ENCODE peak calls at places on chromosomes 1 and 21, in nine cellular contexts. B, X, G, H, J, L, I, F and U are unnamed samples.

GRCh38 chr1:244214009-244214967 is 163.2 kb downstream of the ZBTB18 start:
- DNase-seq in B (no peak), X (no peak), G (peak), H (peak), J (no peak), L (peak), I (no peak), F (peak), U (peak)

GRCh38 chr1:192805832-192806323 is 3.0 kb upstream of the RGS2 start:
- DNase-seq in B (no peak), X (no peak), G (peak), H (no peak), J (no peak), L (peak), I (peak), F (peak), U (no peak)

GRCh38 chr1:203199002-203199401 is 12.5 kb upstream of the CHI3L1 start:
- DNase-seq in B (no peak), X (peak), G (no peak), H (no peak), J (no peak), L (no peak), I (no peak), F (no peak), U (no peak)

GRCh38 chr1:16017461-16018303 is at the start of gene HSPB7:
- DNase-seq in B (peak), X (peak), G (peak), H (peak), J (peak), L (no peak), I (peak), F (peak), U (peak)

GRCh38 chr1:88801575-88802208 is 89.7 kb downstream of the GTF2B start:
- DNase-seq in B (no peak), X (no peak), G (peak), H (no peak), J (no peak), L (peak), I (no peak), F (no peak), U (no peak)

GRCh38 chr1:154902920-154903566 is 33.0 kb upstream of the KCNN3 start:
- DNase-seq in B (no peak), X (no peak), G (no peak), H (no peak), J (no peak), L (no peak), I (no peak), F (no peak), U (no peak)

GRCh38 chr1:233349137-233349536 is 21.6 kb downstream of the MAP3K21 start:
- DNase-seq in B (no peak), X (no peak), G (no peak), H (no peak), J (no peak), L (no peak), I (no peak), F (no peak), U (no peak)

GRCh38 chr1:20199410-20199809 is 13.1 kb upstream of the PLA2G2C start:
- DNase-seq in B (no peak), X (no peak), G (no peak), H (no peak), J (no peak), L (no peak), I (no peak), F (no peak), U (no peak)

GRCh38 chr1:162885265-162885664 is 24.3 kb upstream of the CCDC190 start:
- DNase-seq in B (no peak), X (no peak), G (no peak), H (no peak), J (no peak), L (no peak), I (no peak), F (no peak), U (no peak)

GRCh38 chr1:20109223-20109856 is 10.0 kb downstream of the PLA2G2D start:
- DNase-seq in B (peak), X (no peak), G (no peak), H (no peak), J (no peak), L (no peak), I (no peak), F (no peak), U (no peak)

GRCh38 chr1:23923592-23924495 is 10.7 kb upstream of the CNR2 start:
- DNase-seq in B (peak), X (peak), G (no peak), H (no peak), J (no peak), L (no peak), I (peak), F (no peak), U (no peak)

GRCh38 chr1:30511563-30512252 is 211.7 kb downstream of the MATN1 start:
- DNase-seq in B (peak), X (peak), G (peak), H (no peak), J (no peak), L (peak), I (peak), F (no peak), U (no peak)

GRCh38 chr1:38308780-38309179 is 262.2 kb upstream of the POU3F1 start:
- DNase-seq in B (no peak), X (no peak), G (no peak), H (no peak), J (no peak), L (no peak), I (no peak), F (no peak), U (no peak)

GRCh38 chr1:44511769-44512168 is 106.7 kb downstream of the RNF220 start:
- DNase-seq in B (no peak), X (no peak), G (no peak), H (no peak), J (no peak), L (no peak), I (no peak), F (no peak), U (no peak)

GRCh38 chr1:159012495-159012894 is 2.8 kb downstream of the IFI16 start:
- DNase-seq in B (no peak), X (no peak), G (peak), H (no peak), J (no peak), L (no peak), I (peak), F (no peak), U (no peak)

GRCh38 chr1:17405898-17406759 is 33.3 kb downstream of the RCC2 start:
- DNase-seq in B (no peak), X (no peak), G (peak), H (peak), J (peak), L (peak), I (peak), F (no peak), U (no peak)

GRCh38 chr1:223225061-223225460 is 82.0 kb upstream of the TLR5 start:
- DNase-seq in B (no peak), X (no peak), G (no peak), H (no peak), J (no peak), L (no peak), I (no peak), F (no peak), U (no peak)

GRCh38 chr1:45490121-45490622 is 791 bp downstream of the TESK2 start:
- DNase-seq in B (no peak), X (no peak), G (peak), H (no peak), J (no peak), L (no peak), I (peak), F (no peak), U (no peak)

GRCh38 chr1:6476483-6476882 is 10.5 kb upstream of the TNFRSF25 start:
- DNase-seq in B (no peak), X (no peak), G (no peak), H (no peak), J (no peak), L (no peak), I (no peak), F (no peak), U (no peak)

GRCh38 chr1:89035080-89035479 is 12.4 kb upstream of the GBP3 start:
- DNase-seq in B (no peak), X (no peak), G (no peak), H (no peak), J (no peak), L (no peak), I (no peak), F (no peak), U (no peak)

GRCh38 chr1:2502210-2502609 is 24.2 kb downstream of the PANK4 start:
- DNase-seq in B (no peak), X (no peak), G (no peak), H (no peak), J (no peak), L (no peak), I (no peak), F (no peak), U (no peak)

GRCh38 chr1:150909585-150910185 is 16.5 kb upstream of the SETDB1 start:
- DNase-seq in B (no peak), X (no peak), G (no peak), H (no peak), J (no peak), L (no peak), I (no peak), F (no peak), U (no peak)

GRCh38 chr1:47894718-47895393 is 102.3 kb downstream of the TRABD2B start:
- DNase-seq in B (no peak), X (peak), G (peak), H (no peak), J (no peak), L (no peak), I (peak), F (no peak), U (no peak)

GRCh38 chr21:28212056-28212455 is 780.6 kb downstream of the LTN1 start:
- DNase-seq in B (no peak), X (no peak), G (no peak), H (no peak), J (no peak), L (no peak), I (no peak), F (no peak), U (no peak)

GRCh38 chr1:33814166-33814565 is 49.7 kb upstream of the HMGB4 start:
- DNase-seq in B (no peak), X (no peak), G (no peak), H (no peak), J (no peak), L (no peak), I (peak), F (no peak), U (no peak)

GRCh38 chr1:45622891-45623394 is 911 bp downstream of the CCDC17 start:
- DNase-seq in B (no peak), X (peak), G (no peak), H (peak), J (peak), L (no peak), I (no peak), F (no peak), U (no peak)

GRCh38 chr1:233372218-233373125 is 44.9 kb downstream of the MAP3K21 start:
- DNase-seq in B (no peak), X (no peak), G (no peak), H (no peak), J (no peak), L (no peak), I (no peak), F (no peak), U (peak)

GRCh38 chr1:23367791-23368561 is 1.7 kb downstream of the ZNF436 start:
- DNase-seq in B (peak), X (peak), G (peak), H (peak), J (peak), L (peak), I (peak), F (peak), U (peak)

GRCh38 chr1:109239580-109240068 is 9.7 kb upstream of the CELSR2 start:
- DNase-seq in B (no peak), X (no peak), G (peak), H (no peak), J (no peak), L (no peak), I (peak), F (no peak), U (no peak)

GRCh38 chr1:28370220-28371010 is 875 bp downstream of the PHACTR4 start:
- DNase-seq in B (no peak), X (peak), G (peak), H (no peak), J (no peak), L (no peak), I (peak), F (no peak), U (no peak)

GRCh38 chr1:232682248-232682647 is 52.3 kb upstream of the SIPA1L2 start:
- DNase-seq in B (no peak), X (no peak), G (no peak), H (no peak), J (no peak), L (no peak), I (no peak), F (no peak), U (no peak)

GRCh38 chr1:207027221-207027777 is 5.3 kb downstream of the C1orf116 start:
- DNase-seq in B (no peak), X (no peak), G (peak), H (no peak), J (no peak), L (peak), I (peak), F (no peak), U (no peak)

GRCh38 chr1:185974367-185974766 is 240.2 kb downstream of the HMCN1 start:
- DNase-seq in B (no peak), X (no peak), G (no peak), H (no peak), J (no peak), L (no peak), I (no peak), F (no peak), U (no peak)

GRCh38 chr1:40668769-40669525 is 3.5 kb upstream of the RIMS3 start:
- DNase-seq in B (peak), X (peak), G (peak), H (peak), J (peak), L (no peak), I (peak), F (no peak), U (no peak)
- H3K4me3 ChIP-seq in B (no peak), X (no peak), G (no peak), H (peak), J (no peak), L (no peak), I (no peak), F (no peak), U (peak)

DNA sequence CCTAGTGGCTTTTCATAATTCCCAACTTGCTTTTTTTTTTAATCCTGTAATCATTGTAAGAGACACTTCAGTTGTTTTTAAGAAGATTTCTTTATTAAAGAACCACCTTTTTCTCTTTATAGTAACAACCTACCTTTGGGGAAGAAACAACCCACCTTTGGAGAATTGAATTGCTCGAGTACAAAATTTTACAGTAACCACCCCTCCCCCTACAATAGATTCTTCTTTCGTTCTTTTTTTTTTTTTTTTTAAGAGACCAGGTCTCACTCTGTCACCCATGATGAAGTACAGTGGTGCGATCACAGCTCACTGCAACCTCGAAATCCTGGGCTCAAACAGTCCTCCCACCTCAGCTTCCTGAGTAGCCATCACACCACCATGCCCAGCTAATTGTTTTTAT is 2.1 kb upstream of the LRRC40 start:
- DNase-seq in B (no peak), X (no peak), G (no peak), H (no peak), J (no peak), L (no peak), I (no peak), F (no peak), U (no peak)
- H3K4me3 ChIP-seq in B (no peak), X (no peak), G (no peak), H (peak), J (no peak), L (no peak), I (peak), F (peak), U (no peak)

DNA sequence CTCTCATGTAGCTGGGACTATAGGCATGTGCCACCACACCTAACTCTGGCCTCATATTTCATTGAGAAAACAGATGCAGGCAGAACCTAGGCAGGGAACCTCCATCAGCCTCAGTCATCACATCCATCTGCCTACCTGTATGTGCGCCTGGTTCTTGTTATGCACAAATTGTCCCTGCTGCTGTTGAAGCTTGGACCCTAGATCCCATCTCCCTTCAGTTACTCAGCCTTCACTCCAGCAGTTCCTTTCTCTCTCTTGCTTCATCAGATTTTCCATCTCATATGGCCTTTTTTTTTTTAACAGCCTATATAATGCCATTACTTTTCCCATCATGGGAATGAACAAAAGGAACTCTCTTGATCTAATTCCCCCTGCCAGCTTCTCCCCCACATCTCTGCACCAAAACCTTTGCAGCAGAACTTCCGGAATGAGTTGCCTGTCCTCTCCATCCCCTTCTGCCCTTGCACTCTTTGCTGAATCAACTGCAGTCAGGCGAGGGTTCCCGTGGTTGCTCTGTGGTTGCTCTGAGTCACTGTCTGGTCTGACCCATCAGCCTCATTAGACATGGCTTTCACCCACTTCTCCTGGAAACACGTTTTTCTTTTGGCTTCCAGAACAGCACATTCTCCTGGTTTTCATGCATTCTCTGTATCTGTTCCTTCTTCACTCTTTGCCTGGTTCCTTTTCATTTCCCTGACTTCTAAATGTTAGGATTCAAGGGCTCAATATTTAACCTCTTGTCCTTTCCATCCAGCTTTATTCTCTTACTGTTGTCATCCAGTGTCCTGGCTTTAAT is 41.5 kb downstream of the UBE4B start:
- DNase-seq in B (no peak), X (no peak), G (peak), H (no peak), J (peak), L (peak), I (peak), F (peak), U (peak)
- H3K4me3 ChIP-seq in B (no peak), X (no peak), G (no peak), H (no peak), J (no peak), L (no peak), I (peak), F (no peak), U (no peak)

DNA sequence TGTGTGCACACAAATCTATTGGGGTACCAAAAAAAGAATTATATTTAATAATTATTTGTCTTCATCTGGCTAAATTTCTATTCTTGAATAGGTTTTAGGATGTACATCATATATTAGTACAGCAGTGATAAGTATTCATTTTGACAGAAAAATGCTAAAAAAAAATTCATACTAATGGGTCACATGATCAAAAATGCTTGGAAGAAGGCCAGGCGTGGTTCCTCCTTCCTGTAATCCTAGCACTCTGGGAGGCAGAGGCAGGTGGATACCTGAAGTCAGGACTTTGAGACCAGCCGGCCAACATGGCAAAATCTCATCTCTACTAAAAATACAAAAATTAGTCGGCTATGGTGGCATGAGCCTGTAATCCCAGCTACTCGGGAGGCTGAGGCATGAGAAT is 26.9 kb upstream of the PTGFRN start:
- DNase-seq in B (no peak), X (no peak), G (no peak), H (no peak), J (no peak), L (no peak), I (no peak), F (no peak), U (no peak)
- H3K4me3 ChIP-seq in B (no peak), X (no peak), G (no peak), H (no peak), J (no peak), L (no peak), I (no peak), F (no peak), U (no peak)

DNA sequence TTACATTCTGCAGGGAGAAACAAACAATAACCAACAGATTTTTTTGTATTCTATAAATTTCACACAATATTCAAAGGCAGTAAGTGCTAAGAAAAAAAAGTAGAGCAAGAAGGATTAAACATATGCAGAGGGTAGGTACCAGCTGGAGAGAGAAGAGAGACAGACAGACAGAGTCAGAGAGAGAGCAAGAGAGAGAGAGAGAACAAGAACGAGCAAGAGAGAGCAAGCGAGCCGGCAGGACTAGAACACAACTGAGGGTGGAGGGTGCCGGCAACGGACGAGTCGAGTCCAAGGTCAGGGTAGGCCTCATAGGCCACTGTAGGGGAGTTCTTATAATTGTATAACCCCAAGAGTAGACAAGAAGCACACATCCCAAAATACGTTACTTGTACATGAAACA is 97.1 kb downstream of the RERE start:
- DNase-seq in B (no peak), X (no peak), G (no peak), H (no peak), J (no peak), L (no peak), I (no peak), F (no peak), U (no peak)
- H3K4me3 ChIP-seq in B (no peak), X (no peak), G (no peak), H (no peak), J (no peak), L (no peak), I (no peak), F (no peak), U (no peak)

GRCh38 chr1:156001682-156002171 is 19.0 kb downstream of the SSR2 start:
- DNase-seq in B (no peak), X (no peak), G (no peak), H (no peak), J (no peak), L (no peak), I (no peak), F (no peak), U (no peak)

GRCh38 chr1:155993595-155993994 is 15.2 kb upstream of the ARHGEF2 start:
- DNase-seq in B (no peak), X (no peak), G (no peak), H (no peak), J (no peak), L (no peak), I (no peak), F (no peak), U (no peak)

GRCh38 chr1:156001021-156001681 is 19.6 kb downstream of the SSR2 start:
- DNase-seq in B (peak), X (no peak), G (no peak), H (no peak), J (no peak), L (no peak), I (no peak), F (no peak), U (no peak)

GRCh38 chr1:155990340-155990739 is 12.0 kb upstream of the ARHGEF2 start:
- DNase-seq in B (no peak), X (no peak), G (no peak), H (no peak), J (no peak), L (no peak), I (no peak), F (no peak), U (no peak)

GRCh38 chr1:155996166-155996565 is 17.8 kb upstream of the ARHGEF2 start:
- DNase-seq in B (no peak), X (no peak), G (no peak), H (no peak), J (peak), L (no peak), I (no peak), F (no peak), U (no peak)
- H3K4me3 ChIP-seq in B (no peak), X (no peak), G (no peak), H (no peak), J (no peak), L (no peak), I (no peak), F (no peak), U (no peak)

DNA sequence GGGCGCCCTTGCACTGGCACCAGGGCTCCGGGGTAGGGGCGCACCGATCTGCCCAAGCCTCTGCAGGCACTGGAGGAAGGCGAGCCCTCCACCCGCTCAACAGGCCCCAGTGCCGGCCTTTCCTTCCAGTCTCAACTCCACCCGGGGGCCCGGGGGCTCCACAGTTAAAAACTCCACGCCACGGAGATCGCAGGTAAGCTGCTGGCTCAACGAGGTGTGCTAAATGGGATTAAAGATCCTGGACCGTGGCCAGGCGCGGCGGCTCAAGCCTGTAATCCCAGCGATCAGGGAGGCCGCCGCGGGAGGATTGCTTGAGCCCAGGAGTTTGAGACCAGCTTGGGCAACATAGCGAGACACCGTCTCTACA is 536 bp downstream of the HSF2BP start:
- DNase-seq in B (no peak), X (no peak), G (no peak), H (peak), J (peak), L (no peak), I (no peak), F (no peak), U (no peak)
- H3K4me3 ChIP-seq in B (peak), X (peak), G (no peak), H (peak), J (peak), L (no peak), I (peak), F (peak), U (peak)

GRCh38 chr1:94543003-94543402 is 1.4 kb upstream of the F3 start:
- DNase-seq in B (no peak), X (no peak), G (peak), H (no peak), J (no peak), L (no peak), I (peak), F (no peak), U (no peak)
- H3K4me3 ChIP-seq in B (peak), X (peak), G (peak), H (peak), J (peak), L (no peak), I (peak), F (no peak), U (peak)